ENCODE peak calls at places on chromosome 18, in nine cellular contexts. B is bronchial epithelial cell; X is IMR-90; W is suprapubic skin; R is CD8-positive, alpha-beta T cell; G is psoas muscle; C is cardiac fibroblast; T is fibroblast of lung; O is progenitor cell of endocrine pancreas. S is an unnamed sample.

GRCh38 chr18:55185391-55185790 is 226.1 kb upstream of the CCDC68 start:
- DNase-seq in B (peak; percentile 31), X (peak; percentile 1), W (no peak), R (no peak), G (no peak), C (no peak), T (peak; percentile 67), O (no peak), S (no peak)

GRCh38 chr18:69839989-69840388 is 107.7 kb downstream of the CD226 start:
- DNase-seq in B (no peak), X (no peak), W (no peak), R (no peak), G (no peak), C (no peak), T (no peak), O (no peak), S (no peak)

GRCh38 chr18:46035701-46036680 is 36.1 kb downstream of the PSTPIP2 start:
- DNase-seq in B (no peak), X (peak; percentile 72), W (no peak), R (no peak), G (no peak), C (peak; percentile 65), T (peak; percentile 83), O (no peak), S (no peak)

GRCh38 chr18:55090566-55091187 is 131.4 kb upstream of the CCDC68 start:
- DNase-seq in B (no peak), X (peak; percentile 5), W (no peak), R (no peak), G (no peak), C (no peak), T (peak; percentile 61), O (no peak), S (no peak)

GRCh38 chr18:14997367-14997766 is 249.4 kb downstream of the ANKRD30B start:
- DNase-seq in B (no peak), X (no peak), W (no peak), R (no peak), G (no peak), C (no peak), T (no peak), O (no peak), S (no peak)

GRCh38 chr18:60235164-60235563 is 137.4 kb downstream of the MC4R start:
- DNase-seq in B (no peak), X (no peak), W (no peak), R (no peak), G (no peak), C (no peak), T (no peak), O (no peak), S (no peak)

GRCh38 chr18:46702399-46702798 is 45.4 kb upstream of the LOXHD1 start:
- DNase-seq in B (no peak), X (no peak), W (no peak), R (no peak), G (peak; percentile 65), C (no peak), T (no peak), O (no peak), S (no peak)

GRCh38 chr18:55100817-55101457 is 141.7 kb upstream of the CCDC68 start:
- DNase-seq in B (peak; percentile 91), X (peak; percentile 54), W (no peak), R (no peak), G (no peak), C (peak; percentile 37), T (peak; percentile 82), O (no peak), S (no peak)

GRCh38 chr18:62715439-62715792 is at the start of gene PHLPP1:
- DNase-seq in B (no peak), X (no peak), W (no peak), R (no peak), G (no peak), C (no peak), T (no peak), O (no peak), S (no peak)

GRCh38 chr18:45621068-45621511 is 5.8 kb downstream of the SLC14A2 start:
- DNase-seq in B (peak; percentile 48), X (peak; percentile 44), W (peak; percentile 73), R (peak; percentile 10), G (no peak), C (peak; percentile 58), T (peak; percentile 25), O (peak; percentile 31), S (peak; percentile 49)

GRCh38 chr18:50410894-50411293 is 36.0 kb downstream of the SKA1 start:
- DNase-seq in B (peak; percentile 78), X (peak; percentile 50), W (no peak), R (no peak), G (no peak), C (peak; percentile 73), T (peak; percentile 53), O (no peak), S (no peak)

GRCh38 chr18:51998711-51999110 is 341.3 kb upstream of the DCC start:
- DNase-seq in B (no peak), X (no peak), W (no peak), R (no peak), G (no peak), C (no peak), T (no peak), O (no peak), S (no peak)

GRCh38 chr18:47754311-47755101 is 176.0 kb downstream of the SMAD2 start:
- DNase-seq in B (peak; percentile 17), X (no peak), W (no peak), R (peak; percentile 33), G (no peak), C (no peak), T (no peak), O (peak; percentile 78), S (peak; percentile 65)

GRCh38 chr18:67463829-67464228 is 52.7 kb downstream of the DSEL start:
- DNase-seq in B (peak; percentile 12), X (no peak), W (no peak), R (no peak), G (no peak), C (no peak), T (no peak), O (no peak), S (no peak)

GRCh38 chr18:13381907-13382682 is 163.5 kb downstream of the LDLRAD4 start:
- DNase-seq in B (peak; percentile 12), X (peak; percentile 21), W (peak; percentile 84), R (no peak), G (peak; percentile 79), C (peak; percentile 78), T (peak; percentile 77), O (no peak), S (no peak)

GRCh38 chr18:63505566-63506335 is 29.0 kb downstream of the SERPINB5 start:
- DNase-seq in B (peak; percentile 76), X (peak; percentile 4), W (no peak), R (no peak), G (no peak), C (peak; percentile 25), T (no peak), O (no peak), S (no peak)

GRCh38 chr18:38362286-38362792 is 796.7 kb upstream of the CELF4 start:
- DNase-seq in B (no peak), X (no peak), W (no peak), R (no peak), G (no peak), C (no peak), T (no peak), O (no peak), S (no peak)

GRCh38 chr18:77141401-77142118 is 9.0 kb upstream of the MBP start:
- DNase-seq in B (no peak), X (no peak), W (no peak), R (no peak), G (no peak), C (no peak), T (no peak), O (no peak), S (no peak)
- TF ChIP-seq CTCF in B (no peak), X (peak; percentile 1), W (no peak), R (no peak), G (peak; percentile 13), C (peak; percentile 31), T (no peak), O (no peak), S (peak; percentile 28)

GRCh38 chr18:6775702-6776101 is 46.2 kb downstream of the ARHGAP28 start:
- DNase-seq in B (no peak), X (no peak), W (no peak), R (no peak), G (no peak), C (no peak), T (no peak), O (no peak), S (no peak)
- TF ChIP-seq CTCF in B (no peak), X (no peak), W (no peak), R (no peak), G (no peak), C (no peak), T (no peak), O (no peak), S (no peak)

GRCh38 chr18:7485616-7486015 is 81.5 kb upstream of the PTPRM start:
- DNase-seq in B (no peak), X (no peak), W (no peak), R (no peak), G (no peak), C (no peak), T (no peak), O (no peak), S (no peak)

GRCh38 chr18:7492385-7492784 is 74.7 kb upstream of the PTPRM start:
- DNase-seq in B (no peak), X (no peak), W (no peak), R (no peak), G (no peak), C (no peak), T (no peak), O (no peak), S (no peak)

GRCh38 chr18:7490104-7490503 is 77.0 kb upstream of the PTPRM start:
- DNase-seq in B (no peak), X (no peak), W (no peak), R (no peak), G (no peak), C (no peak), T (no peak), O (no peak), S (no peak)

GRCh38 chr18:7488571-7488970 is 78.5 kb upstream of the PTPRM start:
- DNase-seq in B (peak; percentile 5), X (no peak), W (no peak), R (no peak), G (no peak), C (no peak), T (no peak), O (no peak), S (no peak)
- TF ChIP-seq CTCF in B (no peak), X (no peak), W (no peak), R (no peak), G (no peak), C (no peak), T (no peak), O (peak; percentile 18), S (no peak)

DNA sequence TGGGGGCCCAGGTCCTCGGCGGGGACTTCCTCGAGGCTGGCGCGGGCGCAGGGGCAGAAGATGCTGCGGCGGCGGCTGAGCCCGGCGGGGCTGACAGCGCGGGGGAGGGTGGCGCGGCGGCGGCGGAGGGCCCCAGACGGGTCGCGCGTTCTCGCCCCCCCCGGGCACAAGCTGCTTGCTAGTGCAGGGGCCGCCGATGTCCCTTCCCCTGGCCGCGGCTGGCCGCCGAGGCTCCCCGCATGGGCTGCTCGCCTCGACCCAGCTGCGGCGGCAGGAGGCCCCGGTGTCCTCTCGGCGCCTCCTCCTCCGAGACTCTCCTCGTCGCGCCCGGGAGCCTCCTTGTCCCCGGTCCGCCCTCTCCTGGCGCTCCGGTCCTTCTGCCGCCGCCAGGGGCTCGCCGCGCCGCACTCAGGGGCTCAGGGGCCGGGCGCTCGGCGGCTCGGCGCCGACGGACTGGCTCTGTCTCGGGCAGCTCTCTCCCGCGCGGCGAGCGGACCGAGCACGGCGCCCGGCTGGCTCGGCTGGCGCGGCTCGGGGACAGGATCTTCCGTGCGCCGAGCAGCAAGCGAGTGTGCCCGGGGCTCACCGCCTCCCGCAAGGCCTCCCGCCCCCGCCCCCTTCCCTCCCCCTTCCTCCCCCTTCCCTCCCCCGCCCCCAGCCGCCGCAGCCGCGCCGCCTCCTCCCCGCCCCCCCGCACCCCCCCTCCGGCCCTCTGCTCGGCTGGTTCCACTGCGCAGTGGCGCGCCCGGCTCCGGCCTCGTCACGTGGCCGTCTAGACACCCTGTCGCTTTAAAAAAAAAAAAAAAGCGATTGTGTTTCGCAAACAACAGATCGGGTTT is 902 bp upstream of the SMAD7 start:
- DNase-seq in B (peak; percentile 81), X (peak; percentile 86), W (no peak), R (peak; percentile 74), G (peak; percentile 94), C (peak; percentile 95), T (peak; percentile 89), O (no peak), S (peak; percentile 83)
- TF ChIP-seq CTCF in B (peak; percentile 25), X (peak; percentile 31), W (no peak), R (no peak), G (peak; percentile 40), C (no peak), T (no peak), O (peak; percentile 49), S (peak; percentile 5)